ENCODE peak calls at places on chromosomes 13 and 19, in five cellular contexts. One of them, this sample, is unnamed.

GRCh38 chr19:42287017-42287825 is 14.7 kb upstream of the PRR19 start:
- DNase-seq in HAP-1: no peak
- DNase-seq in uterus: no peak
- DNase-seq in lung microvascular endothelial cell: no peak
- DNase-seq in anterior cingulate cortex: no peak
- DNase-seq in this sample: no peak

GRCh38 chr13:107678075-107678689 is 537.2 kb downstream of the LIG4 start:
- DNase-seq in anterior cingulate cortex: no peak
- DNase-seq in lung microvascular endothelial cell: no peak
- DNase-seq in uterus: no peak
- DNase-seq in HAP-1: no peak
- DNase-seq in this sample: no peak

GRCh38 chr19:14843587-14843986 is 5.1 kb downstream of the OR7A10 start:
- DNase-seq in anterior cingulate cortex: no peak
- DNase-seq in HAP-1: no peak
- DNase-seq in lung microvascular endothelial cell: no peak
- DNase-seq in uterus: no peak
- DNase-seq in this sample: no peak

GRCh38 chr13:97198753-97199152 is 23.4 kb upstream of the MBNL2 start:
- DNase-seq in lung microvascular endothelial cell: no peak
- DNase-seq in uterus: no peak
- DNase-seq in anterior cingulate cortex: no peak
- DNase-seq in HAP-1: no peak
- DNase-seq in this sample: no peak

GRCh38 chr19:27754700-27755099 is 1458.3 kb downstream of the UQCRFS1 start:
- DNase-seq in uterus: no peak
- DNase-seq in HAP-1: no peak
- DNase-seq in lung microvascular endothelial cell: no peak
- DNase-seq in anterior cingulate cortex: no peak
- DNase-seq in this sample: no peak

GRCh38 chr19:40989453-40989852 is 1.6 kb upstream of the CYP2B6 start:
- DNase-seq in lung microvascular endothelial cell: no peak
- DNase-seq in uterus: no peak
- DNase-seq in HAP-1: no peak
- DNase-seq in anterior cingulate cortex: no peak
- DNase-seq in this sample: no peak

GRCh38 chr19:46970815-46971214 is 48.8 kb upstream of the NPAS1 start:
- DNase-seq in HAP-1: no peak
- DNase-seq in anterior cingulate cortex: no peak
- DNase-seq in lung microvascular endothelial cell: no peak
- DNase-seq in uterus: no peak
- DNase-seq in this sample: no peak

GRCh38 chr19:13155472-13156284 is 5.5 kb downstream of the IER2 start:
- DNase-seq in lung microvascular endothelial cell: peak; percentile 82
- DNase-seq in HAP-1: peak; percentile 60
- DNase-seq in anterior cingulate cortex: no peak
- DNase-seq in uterus: peak; percentile 82
- DNase-seq in this sample: no peak

GRCh38 chr19:46180701-46181385 is 32.8 kb downstream of the IGFL2 start:
- DNase-seq in lung microvascular endothelial cell: peak; percentile 39
- DNase-seq in uterus: no peak
- DNase-seq in anterior cingulate cortex: no peak
- DNase-seq in HAP-1: no peak
- DNase-seq in this sample: no peak

GRCh38 chr19:50002386-50002960 is 22.7 kb downstream of the VRK3 start:
- DNase-seq in lung microvascular endothelial cell: no peak
- DNase-seq in uterus: no peak
- DNase-seq in HAP-1: no peak
- DNase-seq in anterior cingulate cortex: no peak
- DNase-seq in this sample: no peak

GRCh38 chr13:104385409-104385808 is 1319.2 kb upstream of the SLC10A2 start:
- DNase-seq in anterior cingulate cortex: no peak
- DNase-seq in lung microvascular endothelial cell: no peak
- DNase-seq in uterus: no peak
- DNase-seq in HAP-1: no peak
- DNase-seq in this sample: no peak

GRCh38 chr19:56404705-56405056 is 549 bp downstream of the ZNF583 start:
- DNase-seq in HAP-1: no peak
- DNase-seq in anterior cingulate cortex: no peak
- DNase-seq in uterus: no peak
- DNase-seq in lung microvascular endothelial cell: no peak
- DNase-seq in this sample: no peak

GRCh38 chr13:87821512-87821911 is 150.3 kb downstream of the SLITRK5 start:
- DNase-seq in HAP-1: no peak
- DNase-seq in lung microvascular endothelial cell: no peak
- DNase-seq in anterior cingulate cortex: no peak
- DNase-seq in uterus: no peak
- DNase-seq in this sample: no peak

GRCh38 chr13:21234537-21234936 is 58.1 kb downstream of the MRPL57 start:
- DNase-seq in anterior cingulate cortex: no peak
- DNase-seq in lung microvascular endothelial cell: no peak
- DNase-seq in uterus: no peak
- DNase-seq in HAP-1: peak; percentile 74
- DNase-seq in this sample: peak; percentile 9

GRCh38 chr13:74871671-74872070 is 610.3 kb downstream of the TBC1D4 start:
- DNase-seq in uterus: no peak
- DNase-seq in HAP-1: no peak
- DNase-seq in anterior cingulate cortex: no peak
- DNase-seq in lung microvascular endothelial cell: no peak
- DNase-seq in this sample: no peak

GRCh38 chr13:32199168-32199567 is 116.0 kb downstream of the ZAR1L start:
- DNase-seq in lung microvascular endothelial cell: no peak
- DNase-seq in anterior cingulate cortex: no peak
- DNase-seq in HAP-1: no peak
- DNase-seq in uterus: no peak
- DNase-seq in this sample: no peak

GRCh38 chr13:110347535-110348308 is 40.6 kb downstream of the COL4A2 start:
- DNase-seq in lung microvascular endothelial cell: peak; percentile 79
- DNase-seq in uterus: peak; percentile 53
- DNase-seq in anterior cingulate cortex: no peak
- DNase-seq in HAP-1: no peak
- DNase-seq in this sample: no peak

GRCh38 chr13:40552895-40553294 is 113.5 kb downstream of the FOXO1 start:
- DNase-seq in lung microvascular endothelial cell: no peak
- DNase-seq in uterus: no peak
- DNase-seq in anterior cingulate cortex: no peak
- DNase-seq in HAP-1: no peak
- DNase-seq in this sample: no peak

GRCh38 chr13:26721251-26721939 is 39.2 kb downstream of the GPR12 start:
- DNase-seq in uterus: no peak
- DNase-seq in anterior cingulate cortex: no peak
- DNase-seq in lung microvascular endothelial cell: no peak
- DNase-seq in HAP-1: no peak
- DNase-seq in this sample: no peak

GRCh38 chr13:101919541-101920306 is 467.2 kb downstream of the ITGBL1 start:
- DNase-seq in lung microvascular endothelial cell: peak; percentile 27
- DNase-seq in anterior cingulate cortex: no peak
- DNase-seq in uterus: no peak
- DNase-seq in HAP-1: no peak
- DNase-seq in this sample: no peak

GRCh38 chr19:29860492-29860891 is 48.7 kb downstream of the CCNE1 start:
- DNase-seq in uterus: no peak
- DNase-seq in anterior cingulate cortex: no peak
- DNase-seq in HAP-1: no peak
- DNase-seq in lung microvascular endothelial cell: no peak
- DNase-seq in this sample: no peak

GRCh38 chr19:54470991-54471782 is 1.9 kb downstream of the CDC42EP5 start:
- DNase-seq in uterus: no peak
- DNase-seq in lung microvascular endothelial cell: peak; percentile 68
- DNase-seq in HAP-1: no peak
- DNase-seq in anterior cingulate cortex: no peak
- DNase-seq in this sample: peak; percentile 52

GRCh38 chr19:56314018-56314583 is 538 bp downstream of the ZSCAN5A start:
- DNase-seq in anterior cingulate cortex: no peak
- DNase-seq in lung microvascular endothelial cell: no peak
- DNase-seq in uterus: no peak
- DNase-seq in HAP-1: peak; percentile 90
- DNase-seq in this sample: no peak

GRCh38 chr19:56765107-56765506 is 75.4 kb downstream of the PEG3 start:
- DNase-seq in lung microvascular endothelial cell: no peak
- DNase-seq in HAP-1: no peak
- DNase-seq in anterior cingulate cortex: peak; percentile 52
- DNase-seq in uterus: peak; percentile 76
- DNase-seq in this sample: peak; percentile 69

This sample was measured in hippocampal formation.